ENCODE peak calls at places on chromosome 12, in ten cellular contexts. One of them, this sample, is unnamed. For H3K4me1 and H3K36me3, the result is how much of the 10 kb centered on the place peaks cover.

GRCh38 chr12:40971911-40972310 is 216.2 kb upstream of the PDZRN4 start:
- DNase-seq in colonic mucosa: no peak
- DNase-seq in heart left ventricle: no peak
- DNase-seq in testis: no peak
- DNase-seq in ovary: no peak
- DNase-seq in uterus: no peak
- DNase-seq in psoas muscle: no peak
- DNase-seq in tibial artery: no peak
- DNase-seq in suprapubic skin: no peak
- DNase-seq in CD8-positive, alpha-beta memory T cell: no peak
- DNase-seq in this sample: no peak

GRCh38 chr12:9635014-9635413 is 27.3 kb upstream of the KLRB1 start:
- DNase-seq in colonic mucosa: no peak
- DNase-seq in heart left ventricle: no peak
- DNase-seq in testis: no peak
- DNase-seq in ovary: no peak
- DNase-seq in uterus: no peak
- DNase-seq in psoas muscle: no peak
- DNase-seq in tibial artery: no peak
- DNase-seq in suprapubic skin: no peak
- DNase-seq in CD8-positive, alpha-beta memory T cell: no peak
- DNase-seq in this sample: no peak

GRCh38 chr12:116384629-116385485 is 107.4 kb upstream of the MED13L start:
- DNase-seq in colonic mucosa: no peak
- DNase-seq in heart left ventricle: peak
- DNase-seq in testis: no peak
- DNase-seq in ovary: no peak
- DNase-seq in uterus: no peak
- DNase-seq in psoas muscle: no peak
- DNase-seq in tibial artery: no peak
- DNase-seq in suprapubic skin: no peak
- DNase-seq in CD8-positive, alpha-beta memory T cell: no peak
- DNase-seq in this sample: peak

GRCh38 chr12:100372846-100373245 is 16.0 kb downstream of the SLC17A8 start:
- DNase-seq in colonic mucosa: no peak
- DNase-seq in heart left ventricle: no peak
- DNase-seq in testis: peak
- DNase-seq in ovary: no peak
- DNase-seq in uterus: no peak
- DNase-seq in psoas muscle: no peak
- DNase-seq in tibial artery: no peak
- DNase-seq in suprapubic skin: no peak
- DNase-seq in CD8-positive, alpha-beta memory T cell: no peak
- DNase-seq in this sample: no peak

GRCh38 chr12:17971850-17972249 is 118.1 kb downstream of the RERGL start:
- DNase-seq in colonic mucosa: no peak
- DNase-seq in heart left ventricle: no peak
- DNase-seq in testis: no peak
- DNase-seq in ovary: no peak
- DNase-seq in uterus: no peak
- DNase-seq in psoas muscle: no peak
- DNase-seq in tibial artery: no peak
- DNase-seq in suprapubic skin: no peak
- DNase-seq in CD8-positive, alpha-beta memory T cell: no peak
- DNase-seq in this sample: no peak

GRCh38 chr12:45425426-45425825 is 209.5 kb downstream of the ANO6 start:
- DNase-seq in colonic mucosa: no peak
- DNase-seq in heart left ventricle: no peak
- DNase-seq in testis: no peak
- DNase-seq in ovary: no peak
- DNase-seq in uterus: no peak
- DNase-seq in psoas muscle: no peak
- DNase-seq in tibial artery: no peak
- DNase-seq in suprapubic skin: no peak
- DNase-seq in CD8-positive, alpha-beta memory T cell: no peak
- DNase-seq in this sample: no peak

GRCh38 chr12:131076791-131077747 is 123.4 kb downstream of the ADGRD1 start:
- DNase-seq in colonic mucosa: no peak
- DNase-seq in heart left ventricle: no peak
- DNase-seq in testis: peak
- DNase-seq in ovary: no peak
- DNase-seq in uterus: no peak
- DNase-seq in psoas muscle: no peak
- DNase-seq in tibial artery: peak
- DNase-seq in suprapubic skin: peak
- DNase-seq in CD8-positive, alpha-beta memory T cell: no peak
- DNase-seq in this sample: peak

GRCh38 chr12:6057693-6058092 is 66.8 kb downstream of the VWF start:
- DNase-seq in colonic mucosa: no peak
- DNase-seq in heart left ventricle: no peak
- DNase-seq in testis: no peak
- DNase-seq in ovary: no peak
- DNase-seq in uterus: no peak
- DNase-seq in psoas muscle: no peak
- DNase-seq in tibial artery: no peak
- DNase-seq in suprapubic skin: no peak
- DNase-seq in CD8-positive, alpha-beta memory T cell: no peak
- DNase-seq in this sample: no peak

GRCh38 chr12:3897400-3897910 is 24.3 kb upstream of the PARP11 start:
- DNase-seq in colonic mucosa: no peak
- DNase-seq in heart left ventricle: no peak
- DNase-seq in testis: no peak
- DNase-seq in ovary: no peak
- DNase-seq in uterus: no peak
- DNase-seq in psoas muscle: no peak
- DNase-seq in tibial artery: no peak
- DNase-seq in suprapubic skin: no peak
- DNase-seq in CD8-positive, alpha-beta memory T cell: no peak
- DNase-seq in this sample: no peak

GRCh38 chr12:34286483-34286882 is 264.2 kb downstream of the ALG10 start:
- DNase-seq in colonic mucosa: no peak
- DNase-seq in heart left ventricle: no peak
- DNase-seq in testis: no peak
- DNase-seq in ovary: no peak
- DNase-seq in uterus: no peak
- DNase-seq in psoas muscle: peak
- DNase-seq in tibial artery: no peak
- DNase-seq in suprapubic skin: no peak
- DNase-seq in CD8-positive, alpha-beta memory T cell: no peak
- DNase-seq in this sample: peak

GRCh38 chr12:94207467-94208432 is 59.4 kb downstream of the PLXNC1 start:
- DNase-seq in colonic mucosa: no peak
- DNase-seq in heart left ventricle: no peak
- DNase-seq in testis: no peak
- DNase-seq in ovary: no peak
- DNase-seq in uterus: no peak
- DNase-seq in psoas muscle: no peak
- DNase-seq in tibial artery: no peak
- DNase-seq in suprapubic skin: no peak
- DNase-seq in CD8-positive, alpha-beta memory T cell: no peak
- DNase-seq in this sample: no peak

GRCh38 chr12:124496584-124496983 is 70.8 kb downstream of the NCOR2 start:
- DNase-seq in colonic mucosa: no peak
- DNase-seq in heart left ventricle: no peak
- DNase-seq in testis: no peak
- DNase-seq in ovary: no peak
- DNase-seq in uterus: no peak
- DNase-seq in psoas muscle: peak
- DNase-seq in tibial artery: no peak
- DNase-seq in suprapubic skin: no peak
- DNase-seq in CD8-positive, alpha-beta memory T cell: no peak
- DNase-seq in this sample: no peak

GRCh38 chr12:124497658-124498057 is 69.8 kb downstream of the NCOR2 start:
- DNase-seq in colonic mucosa: no peak
- DNase-seq in heart left ventricle: peak
- DNase-seq in testis: peak
- DNase-seq in ovary: no peak
- DNase-seq in uterus: no peak
- DNase-seq in psoas muscle: peak
- DNase-seq in tibial artery: peak
- DNase-seq in suprapubic skin: peak
- DNase-seq in CD8-positive, alpha-beta memory T cell: no peak
- DNase-seq in this sample: peak

GRCh38 chr12:124498178-124498869 is 69.1 kb downstream of the NCOR2 start:
- DNase-seq in colonic mucosa: no peak
- DNase-seq in heart left ventricle: no peak
- DNase-seq in testis: no peak
- DNase-seq in ovary: no peak
- DNase-seq in uterus: no peak
- DNase-seq in psoas muscle: peak
- DNase-seq in tibial artery: no peak
- DNase-seq in suprapubic skin: no peak
- DNase-seq in CD8-positive, alpha-beta memory T cell: no peak
- DNase-seq in this sample: no peak

GRCh38 chr12:124495194-124495983 is 72.0 kb downstream of the NCOR2 start:
- DNase-seq in colonic mucosa: no peak
- DNase-seq in heart left ventricle: no peak
- DNase-seq in testis: no peak
- DNase-seq in ovary: no peak
- DNase-seq in uterus: no peak
- DNase-seq in psoas muscle: peak
- DNase-seq in tibial artery: no peak
- DNase-seq in suprapubic skin: no peak
- DNase-seq in CD8-positive, alpha-beta memory T cell: no peak
- DNase-seq in this sample: no peak

GRCh38 chr12:124497039-124497438 is 70.4 kb downstream of the NCOR2 start:
- DNase-seq in colonic mucosa: no peak
- DNase-seq in heart left ventricle: peak
- DNase-seq in testis: no peak
- DNase-seq in ovary: no peak
- DNase-seq in uterus: no peak
- DNase-seq in psoas muscle: peak
- DNase-seq in tibial artery: no peak
- DNase-seq in suprapubic skin: no peak
- DNase-seq in CD8-positive, alpha-beta memory T cell: no peak
- DNase-seq in this sample: no peak
- H3K27ac ChIP-seq in colonic mucosa: no peak
- H3K27ac ChIP-seq in heart left ventricle: peak
- H3K27ac ChIP-seq in testis: peak
- H3K27ac ChIP-seq in ovary: peak
- H3K27ac ChIP-seq in uterus: peak
- H3K27ac ChIP-seq in psoas muscle: peak
- H3K27ac ChIP-seq in tibial artery: no peak
- H3K27ac ChIP-seq in suprapubic skin: peak
- H3K27ac ChIP-seq in CD8-positive, alpha-beta memory T cell: no peak
- H3K27ac ChIP-seq in this sample: no peak

DNA sequence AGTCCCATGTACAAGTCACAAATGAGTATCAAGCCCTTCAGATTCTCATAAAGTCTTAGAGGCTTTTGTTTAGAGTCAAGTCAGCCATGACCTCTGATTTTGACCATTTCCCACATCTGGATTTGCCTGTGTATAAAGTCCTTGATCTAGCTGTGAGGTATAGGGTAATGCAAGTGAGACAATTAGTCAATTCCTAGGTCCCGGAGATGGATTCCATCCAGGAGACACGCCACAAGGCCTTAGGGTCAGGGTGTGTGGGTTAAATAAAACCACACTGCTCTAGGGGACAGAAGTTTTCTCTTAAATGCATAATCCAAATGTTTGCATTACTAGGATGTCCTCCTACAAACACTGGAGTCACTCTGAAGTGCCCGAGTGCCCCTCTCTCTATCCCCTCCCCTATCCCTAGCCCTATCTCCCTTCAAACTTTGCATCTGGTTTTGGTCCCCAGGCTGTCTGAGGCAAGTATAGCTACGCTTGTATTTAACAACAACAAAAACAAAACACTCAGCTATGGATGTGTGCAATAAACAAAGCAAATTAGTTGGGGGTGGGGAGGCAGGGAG is 26.8 kb downstream of the LRIG3 start:
- DNase-seq in colonic mucosa: no peak
- DNase-seq in heart left ventricle: no peak
- DNase-seq in testis: no peak
- DNase-seq in ovary: no peak
- DNase-seq in uterus: no peak
- DNase-seq in psoas muscle: no peak
- DNase-seq in tibial artery: no peak
- DNase-seq in suprapubic skin: no peak
- DNase-seq in CD8-positive, alpha-beta memory T cell: no peak
- DNase-seq in this sample: no peak
- H3K4me1 ChIP-seq in colonic mucosa: under half
- H3K4me1 ChIP-seq in heart left ventricle: under half
- H3K4me1 ChIP-seq in testis: under half
- H3K4me1 ChIP-seq in ovary: under half
- H3K4me1 ChIP-seq in uterus: under half
- H3K4me1 ChIP-seq in psoas muscle: under half
- H3K4me1 ChIP-seq in tibial artery: half or more
- H3K4me1 ChIP-seq in suprapubic skin: half or more
- H3K4me1 ChIP-seq in CD8-positive, alpha-beta memory T cell: under half
- H3K4me1 ChIP-seq in this sample: under half

GRCh38 chr12:54749191-54749818 is 101.1 kb upstream of the DCD start:
- DNase-seq in colonic mucosa: peak
- DNase-seq in heart left ventricle: no peak
- DNase-seq in testis: peak
- DNase-seq in ovary: no peak
- DNase-seq in uterus: no peak
- DNase-seq in psoas muscle: no peak
- DNase-seq in tibial artery: no peak
- DNase-seq in suprapubic skin: no peak
- DNase-seq in CD8-positive, alpha-beta memory T cell: peak
- DNase-seq in this sample: no peak
- H3K36me3 ChIP-seq in colonic mucosa: under half
- H3K36me3 ChIP-seq in heart left ventricle: under half
- H3K36me3 ChIP-seq in testis: under half
- H3K36me3 ChIP-seq in ovary: under half
- H3K36me3 ChIP-seq in uterus: under half
- H3K36me3 ChIP-seq in psoas muscle: under half
- H3K36me3 ChIP-seq in tibial artery: under half
- H3K36me3 ChIP-seq in suprapubic skin: under half
- H3K36me3 ChIP-seq in CD8-positive, alpha-beta memory T cell: under half
- H3K36me3 ChIP-seq in this sample: under half

GRCh38 chr12:50060120-50060468 is 2.7 kb downstream of the ASIC1 start:
- DNase-seq in colonic mucosa: no peak
- DNase-seq in heart left ventricle: no peak
- DNase-seq in testis: no peak
- DNase-seq in ovary: no peak
- DNase-seq in uterus: no peak
- DNase-seq in psoas muscle: no peak
- DNase-seq in tibial artery: no peak
- DNase-seq in suprapubic skin: no peak
- DNase-seq in CD8-positive, alpha-beta memory T cell: no peak
- DNase-seq in this sample: no peak

GRCh38 chr12:50059440-50060119 is 2.2 kb downstream of the ASIC1 start:
- DNase-seq in colonic mucosa: no peak
- DNase-seq in heart left ventricle: no peak
- DNase-seq in testis: no peak
- DNase-seq in ovary: no peak
- DNase-seq in uterus: no peak
- DNase-seq in psoas muscle: no peak
- DNase-seq in tibial artery: no peak
- DNase-seq in suprapubic skin: no peak
- DNase-seq in CD8-positive, alpha-beta memory T cell: no peak
- DNase-seq in this sample: no peak

GRCh38 chr12:50062733-50063452 is 5.5 kb downstream of the ASIC1 start:
- DNase-seq in colonic mucosa: no peak
- DNase-seq in heart left ventricle: no peak
- DNase-seq in testis: no peak
- DNase-seq in ovary: no peak
- DNase-seq in uterus: no peak
- DNase-seq in psoas muscle: peak
- DNase-seq in tibial artery: no peak
- DNase-seq in suprapubic skin: no peak
- DNase-seq in CD8-positive, alpha-beta memory T cell: no peak
- DNase-seq in this sample: peak

GRCh38 chr12:50061172-50061571 is 3.8 kb downstream of the ASIC1 start:
- DNase-seq in colonic mucosa: no peak
- DNase-seq in heart left ventricle: no peak
- DNase-seq in testis: no peak
- DNase-seq in ovary: no peak
- DNase-seq in uterus: no peak
- DNase-seq in psoas muscle: no peak
- DNase-seq in tibial artery: no peak
- DNase-seq in suprapubic skin: no peak
- DNase-seq in CD8-positive, alpha-beta memory T cell: no peak
- DNase-seq in this sample: no peak

GRCh38 chr12:50061946-50062725 is 4.7 kb downstream of the ASIC1 start:
- DNase-seq in colonic mucosa: no peak
- DNase-seq in heart left ventricle: no peak
- DNase-seq in testis: no peak
- DNase-seq in ovary: no peak
- DNase-seq in uterus: no peak
- DNase-seq in psoas muscle: peak
- DNase-seq in tibial artery: no peak
- DNase-seq in suprapubic skin: no peak
- DNase-seq in CD8-positive, alpha-beta memory T cell: no peak
- DNase-seq in this sample: no peak
- H3K27ac ChIP-seq in colonic mucosa: no peak
- H3K27ac ChIP-seq in heart left ventricle: no peak
- H3K27ac ChIP-seq in testis: no peak
- H3K27ac ChIP-seq in ovary: no peak
- H3K27ac ChIP-seq in uterus: no peak
- H3K27ac ChIP-seq in psoas muscle: no peak
- H3K27ac ChIP-seq in tibial artery: no peak
- H3K27ac ChIP-seq in suprapubic skin: no peak
- H3K27ac ChIP-seq in CD8-positive, alpha-beta memory T cell: no peak
- H3K27ac ChIP-seq in this sample: no peak